ENCODE peak calls at places on chromosomes 4 and X, in seven cellular contexts. T, H, A, E, J, P and C are unnamed samples. For H3K4me1, the result is how much of the 10 kb centered on the place peaks cover.

GRCh38 chr4:128163177-128164117 is 102.3 kb downstream of the LARP1B start:
- DNase-seq in T (no peak), H (no peak), A (no peak), E (no peak), J (no peak), P (no peak), C (peak)

GRCh38 chr4:61199869-61200194 is 294 bp upstream of the ADGRL3 start:
- DNase-seq in T (no peak), H (no peak), A (no peak), E (no peak), J (no peak), P (no peak), C (no peak)

GRCh38 chrX:150489359-150490015 is 78.9 kb upstream of the MTM1 start:
- DNase-seq in T (no peak), H (no peak), A (no peak), E (peak), J (no peak), P (no peak), C (no peak)

GRCh38 chrX:73877687-73878086 is 314.7 kb downstream of the CHIC1 start:
- DNase-seq in T (no peak), H (no peak), A (no peak), E (no peak), J (no peak), P (no peak), C (peak)

GRCh38 chr4:153064571-153064970 is 128.4 kb downstream of the FHDC1 start:
- DNase-seq in T (no peak), H (no peak), A (no peak), E (peak), J (no peak), P (no peak), C (no peak)

GRCh38 chrX:44157858-44158257 is 184.7 kb upstream of the NDP start:
- DNase-seq in T (no peak), H (no peak), A (no peak), E (no peak), J (no peak), P (no peak), C (no peak)

GRCh38 chrX:69552512-69552911 is 48.4 kb downstream of the NALF2 start:
- DNase-seq in T (no peak), H (no peak), A (no peak), E (no peak), J (no peak), P (no peak), C (no peak)

GRCh38 chrX:108415891-108416290 is 22.3 kb downstream of the COL4A6 start:
- DNase-seq in T (no peak), H (no peak), A (no peak), E (no peak), J (no peak), P (no peak), C (no peak)

GRCh38 chr4:151917145-151917775 is 156.5 kb upstream of the GATB start:
- DNase-seq in T (no peak), H (no peak), A (no peak), E (no peak), J (no peak), P (no peak), C (no peak)

GRCh38 chr4:73676881-73677323 is 56.7 kb upstream of the RASSF6 start:
- DNase-seq in T (no peak), H (no peak), A (no peak), E (peak), J (no peak), P (no peak), C (peak)

GRCh38 chr4:185941476-185941875 is 127.5 kb upstream of the TLR3 start:
- DNase-seq in T (no peak), H (no peak), A (no peak), E (no peak), J (no peak), P (no peak), C (no peak)

GRCh38 chr4:137934046-137934445 is 308.1 kb downstream of the SLC7A11 start:
- DNase-seq in T (no peak), H (no peak), A (no peak), E (no peak), J (no peak), P (no peak), C (no peak)

GRCh38 chrX:65596270-65596669 is 61.7 kb upstream of the LAS1L start:
- DNase-seq in T (no peak), H (no peak), A (peak), E (no peak), J (no peak), P (no peak), C (peak)

GRCh38 chrX:16786791-16787735 is 797 bp downstream of the TXLNG start:
- DNase-seq in T (peak), H (peak), A (no peak), E (peak), J (no peak), P (peak), C (no peak)

GRCh38 chr4:57910151-57910550 is 800.0 kb upstream of the IGFBP7 start:
- DNase-seq in T (no peak), H (no peak), A (no peak), E (no peak), J (no peak), P (no peak), C (no peak)

GRCh38 chr4:116603096-116603495 is 482.3 kb downstream of the TRAM1L1 start:
- DNase-seq in T (no peak), H (no peak), A (no peak), E (no peak), J (no peak), P (no peak), C (peak)

GRCh38 chrX:56733459-56734046 is 4.5 kb downstream of the NBDY start:
- DNase-seq in T (peak), H (peak), A (peak), E (peak), J (no peak), P (no peak), C (no peak)

GRCh38 chr4:8846864-8847263 is 24.8 kb downstream of the HMX1 start:
- DNase-seq in T (peak), H (peak), A (no peak), E (no peak), J (no peak), P (no peak), C (no peak)

GRCh38 chrX:3638280-3638873 is 75.1 kb downstream of the PRKX start:
- DNase-seq in T (peak), H (peak), A (no peak), E (peak), J (no peak), P (no peak), C (no peak)

GRCh38 chrX:152640039-152640818 is 2.5 kb downstream of the GABRQ start:
- DNase-seq in T (no peak), H (no peak), A (no peak), E (no peak), J (no peak), P (no peak), C (peak)

GRCh38 chr4:14621731-14622459 is 380.4 kb upstream of the CPEB2 start:
- DNase-seq in T (no peak), H (no peak), A (no peak), E (no peak), J (no peak), P (no peak), C (no peak)

GRCh38 chr4:38310446-38311043 is 350.3 kb downstream of the PTTG2 start:
- DNase-seq in T (no peak), H (no peak), A (no peak), E (no peak), J (no peak), P (no peak), C (no peak)

GRCh38 chr4:168264903-168265302 is 53.6 kb downstream of the DDX60 start:
- DNase-seq in T (no peak), H (peak), A (no peak), E (peak), J (no peak), P (no peak), C (no peak)

GRCh38 chrX:29587107-29587506 is 628.3 kb upstream of the MAGEB2 start:
- DNase-seq in T (no peak), H (no peak), A (no peak), E (no peak), J (no peak), P (no peak), C (no peak)

GRCh38 chr4:169795585-169795984 is 37.8 kb upstream of the HPF1 start:
- DNase-seq in T (no peak), H (no peak), A (no peak), E (no peak), J (no peak), P (no peak), C (peak)

GRCh38 chrX:19798423-19798822 is 89.0 kb downstream of the SH3KBP1 start:
- DNase-seq in T (no peak), H (no peak), A (no peak), E (no peak), J (no peak), P (no peak), C (no peak)

GRCh38 chr4:19844436-19844835 is 407.3 kb upstream of the SLIT2 start:
- DNase-seq in T (no peak), H (no peak), A (no peak), E (peak), J (peak), P (peak), C (no peak)

GRCh38 chr4:22473268-22473667 is 42.6 kb downstream of the ADGRA3 start:
- DNase-seq in T (no peak), H (no peak), A (no peak), E (no peak), J (no peak), P (no peak), C (peak)

GRCh38 chr4:122602277-122603142 is 18.4 kb downstream of the IL21 start:
- DNase-seq in T (no peak), H (no peak), A (no peak), E (peak), J (no peak), P (no peak), C (peak)

GRCh38 chrX:136879001-136879667 is 1.4 kb downstream of the RBMX start:
- DNase-seq in T (no peak), H (no peak), A (no peak), E (no peak), J (no peak), P (no peak), C (no peak)

GRCh38 chr4:53552711-53553110 is 38.6 kb downstream of the LNX1 start:
- DNase-seq in T (no peak), H (no peak), A (no peak), E (no peak), J (no peak), P (no peak), C (no peak)
- H3K27ac ChIP-seq in T (no peak), H (no peak), A (no peak), E (no peak), J (no peak), P (no peak), C (no peak)

DNA sequence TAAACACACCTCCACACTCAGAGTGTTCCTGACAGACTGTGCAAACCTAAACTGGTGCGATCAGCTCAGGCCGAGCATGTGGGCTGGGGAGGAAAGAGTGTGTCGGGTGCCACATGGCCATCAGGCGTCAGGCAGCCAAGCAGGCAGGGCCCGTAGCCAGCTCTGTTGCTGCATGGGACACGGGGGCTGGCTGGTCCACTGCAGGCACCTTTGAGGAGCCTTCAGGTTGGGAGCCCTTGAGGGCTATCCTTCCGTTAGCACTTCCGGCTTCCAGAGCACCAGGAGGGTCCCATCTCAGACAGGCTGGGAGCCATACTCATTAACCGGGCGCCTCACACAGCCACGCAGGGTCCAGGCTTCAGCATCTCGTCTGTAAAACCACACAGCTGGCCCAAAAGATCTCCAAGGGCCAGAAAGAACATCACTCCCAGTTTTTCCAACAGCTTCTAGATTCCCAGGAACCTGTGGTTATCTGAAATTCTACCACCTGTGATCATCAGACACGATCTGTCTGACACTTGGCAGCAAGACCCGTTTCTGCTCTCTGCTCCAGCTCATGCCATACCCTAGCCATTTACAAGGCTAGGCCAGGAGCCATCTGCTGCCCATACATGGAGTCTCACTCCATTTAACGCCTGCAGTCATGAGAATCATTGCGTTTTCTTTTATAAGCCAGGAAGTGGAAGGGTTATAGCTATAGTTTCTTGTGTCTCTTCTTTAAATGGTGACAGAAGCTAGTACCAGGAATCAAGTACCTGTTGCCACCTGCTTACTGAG is 87.5 kb downstream of the NSUN7 start:
- DNase-seq in T (no peak), H (peak), A (no peak), E (no peak), J (no peak), P (peak), C (no peak)
- TF ChIP-seq CTCF in T (no peak), H (no peak), A (no peak), E (no peak), J (no peak), P (no peak), C (no peak)

GRCh38 chr4:124432500-124432899 is 280.0 kb downstream of the ANKRD50 start:
- DNase-seq in T (no peak), H (no peak), A (no peak), E (no peak), J (no peak), P (no peak), C (peak)
- H3K4me1 ChIP-seq in T (under half), H (under half), A (under half), E (under half), J (under half), P (under half), C (half or more)

GRCh38 chr4:2660596-2661211 is 95.4 kb downstream of the TNIP2 start:
- DNase-seq in T (no peak), H (no peak), A (no peak), E (no peak), J (no peak), P (no peak), C (no peak)
- H3K27ac ChIP-seq in T (no peak), H (peak), A (peak), E (no peak), J (peak), P (no peak), C (no peak)

DNA sequence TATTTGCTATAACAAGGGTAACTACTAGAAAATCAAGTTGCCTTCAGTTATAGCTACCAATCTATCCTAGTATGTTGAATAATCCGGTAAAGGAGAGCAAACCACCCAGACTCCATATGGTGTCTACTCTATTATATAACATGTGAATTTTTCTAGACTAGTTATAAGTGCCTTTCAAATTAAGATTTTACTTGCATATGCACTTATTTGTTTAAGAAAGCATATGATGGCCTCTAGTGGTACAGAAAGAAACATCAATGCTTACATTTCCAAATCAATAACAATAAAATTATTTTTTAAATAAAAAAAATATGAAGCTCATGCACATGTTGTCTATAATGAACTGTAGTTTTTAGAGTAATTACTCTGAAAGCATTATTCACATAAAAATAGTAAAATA is 1516.4 kb upstream of the PABPC4L start:
- DNase-seq in T (no peak), H (no peak), A (no peak), E (no peak), J (no peak), P (no peak), C (peak)
- TF ChIP-seq CTCF in T (no peak), H (no peak), A (no peak), E (no peak), J (peak), P (peak), C (no peak)